ENCODE peak calls at places on chromosomes 4 and X, in five cellular contexts. One of them, this sample, is unnamed.

GRCh38 chr4:21118301-21118700 is 418.0 kb downstream of the PACRGL start:
- DNase-seq in AG10803: no peak
- DNase-seq in IMR-90: no peak
- DNase-seq in PC-3: no peak
- DNase-seq in heart left ventricle: no peak
- DNase-seq in this sample: no peak

GRCh38 chr4:54879576-54879975 is 221.8 kb downstream of the KIT start:
- DNase-seq in AG10803: peak
- DNase-seq in IMR-90: peak
- DNase-seq in PC-3: peak
- DNase-seq in heart left ventricle: no peak
- DNase-seq in this sample: peak

GRCh38 chr4:2716236-2716635 is 39.9 kb downstream of the TNIP2 start:
- DNase-seq in AG10803: no peak
- DNase-seq in IMR-90: no peak
- DNase-seq in PC-3: no peak
- DNase-seq in heart left ventricle: no peak
- DNase-seq in this sample: no peak

GRCh38 chr4:182073278-182073677 is 169.9 kb upstream of the TENM3 start:
- DNase-seq in AG10803: no peak
- DNase-seq in IMR-90: no peak
- DNase-seq in PC-3: no peak
- DNase-seq in heart left ventricle: no peak
- DNase-seq in this sample: no peak

GRCh38 chr4:174277433-174277832 is 6.0 kb downstream of the FBXO8 start:
- DNase-seq in AG10803: no peak
- DNase-seq in IMR-90: no peak
- DNase-seq in PC-3: no peak
- DNase-seq in heart left ventricle: no peak
- DNase-seq in this sample: no peak

GRCh38 chr4:2286904-2287593 is 25.1 kb upstream of the MXD4 start:
- DNase-seq in AG10803: no peak
- DNase-seq in IMR-90: peak
- DNase-seq in PC-3: no peak
- DNase-seq in heart left ventricle: no peak
- DNase-seq in this sample: no peak

GRCh38 chrX:21996872-21997271 is 35.3 kb upstream of the PHEX start:
- DNase-seq in AG10803: peak
- DNase-seq in IMR-90: peak
- DNase-seq in PC-3: peak
- DNase-seq in heart left ventricle: no peak
- DNase-seq in this sample: peak

GRCh38 chr4:163679189-163679588 is 184.7 kb downstream of the TMA16 start:
- DNase-seq in AG10803: no peak
- DNase-seq in IMR-90: peak
- DNase-seq in PC-3: peak
- DNase-seq in heart left ventricle: no peak
- DNase-seq in this sample: peak

GRCh38 chrX:13761606-13762005 is 27.1 kb downstream of the OFD1 start:
- DNase-seq in AG10803: no peak
- DNase-seq in IMR-90: peak
- DNase-seq in PC-3: no peak
- DNase-seq in heart left ventricle: no peak
- DNase-seq in this sample: no peak
- H3K4me3 ChIP-seq in AG10803: no peak
- H3K4me3 ChIP-seq in IMR-90: no peak
- H3K4me3 ChIP-seq in PC-3: no peak
- H3K4me3 ChIP-seq in heart left ventricle: no peak
- H3K4me3 ChIP-seq in this sample: no peak

DNA sequence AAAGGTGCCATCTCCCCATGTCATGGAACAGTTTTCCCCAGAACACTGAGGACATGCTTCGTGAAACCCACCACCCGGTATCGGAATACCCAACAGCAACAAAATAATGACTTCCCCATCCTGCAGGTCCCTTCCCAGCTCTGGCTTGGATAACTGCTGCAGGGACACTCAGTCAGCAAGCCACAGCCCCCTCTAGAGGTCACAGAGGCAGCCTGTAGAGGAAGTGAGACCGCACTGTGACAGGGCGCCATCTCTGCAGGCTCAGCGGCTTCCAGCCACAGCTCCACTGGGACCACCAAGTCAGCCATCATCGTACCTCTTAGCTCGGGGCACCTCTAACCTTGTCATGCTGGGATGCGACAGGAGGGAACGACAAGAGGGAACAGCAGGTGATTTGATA is 315.9 kb downstream of the LDB2 start:
- DNase-seq in AG10803: no peak
- DNase-seq in IMR-90: no peak
- DNase-seq in PC-3: no peak
- DNase-seq in heart left ventricle: no peak
- DNase-seq in this sample: no peak
- TF ChIP-seq CTCF in AG10803: no peak
- TF ChIP-seq CTCF in IMR-90: no peak
- TF ChIP-seq CTCF in PC-3: peak
- TF ChIP-seq CTCF in heart left ventricle: peak
- TF ChIP-seq CTCF in this sample: no peak

GRCh38 chr4:10006604-10007435 is 14.5 kb downstream of the SLC2A9 start:
- DNase-seq in AG10803: peak
- DNase-seq in IMR-90: no peak
- DNase-seq in PC-3: peak
- DNase-seq in heart left ventricle: no peak
- DNase-seq in this sample: peak
- H3K4me3 ChIP-seq in AG10803: no peak
- H3K4me3 ChIP-seq in IMR-90: no peak
- H3K4me3 ChIP-seq in PC-3: peak
- H3K4me3 ChIP-seq in heart left ventricle: no peak
- H3K4me3 ChIP-seq in this sample: no peak

DNA sequence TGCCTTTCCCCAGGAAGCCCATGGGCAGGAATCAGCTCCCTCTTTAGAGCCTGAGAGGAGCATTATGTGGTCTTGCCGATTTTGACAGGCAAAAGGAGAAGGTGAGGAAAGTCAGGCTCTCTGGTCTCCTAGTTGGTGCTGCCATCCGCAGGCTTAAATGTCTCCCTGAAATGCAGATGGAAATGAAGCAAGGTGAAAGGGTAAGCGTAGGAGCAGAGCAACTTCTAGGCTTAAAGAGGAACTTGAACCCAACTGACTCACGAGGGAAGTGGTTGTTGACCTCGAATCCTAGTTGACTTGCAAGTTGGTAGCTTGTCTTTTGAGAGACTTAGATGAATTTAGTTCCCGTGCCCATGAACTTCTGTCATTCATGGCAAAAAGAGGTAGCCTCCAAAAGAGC is 205.9 kb downstream of the PTTG2 start:
- DNase-seq in AG10803: no peak
- DNase-seq in IMR-90: no peak
- DNase-seq in PC-3: no peak
- DNase-seq in heart left ventricle: no peak
- DNase-seq in this sample: no peak
- TF ChIP-seq CTCF in AG10803: no peak
- TF ChIP-seq CTCF in IMR-90: no peak
- TF ChIP-seq CTCF in PC-3: peak
- TF ChIP-seq CTCF in heart left ventricle: no peak
- TF ChIP-seq CTCF in this sample: no peak

GRCh38 chr4:71006203-71006907 is 12.9 kb downstream of the DCK start:
- DNase-seq in AG10803: no peak
- DNase-seq in IMR-90: no peak
- DNase-seq in PC-3: no peak
- DNase-seq in heart left ventricle: no peak
- DNase-seq in this sample: no peak
- H3K4me3 ChIP-seq in AG10803: no peak
- H3K4me3 ChIP-seq in IMR-90: no peak
- H3K4me3 ChIP-seq in PC-3: no peak
- H3K4me3 ChIP-seq in heart left ventricle: peak
- H3K4me3 ChIP-seq in this sample: no peak

GRCh38 chr4:7847206-7847605 is 92.5 kb downstream of the AFAP1 start:
- DNase-seq in AG10803: no peak
- DNase-seq in IMR-90: no peak
- DNase-seq in PC-3: no peak
- DNase-seq in heart left ventricle: no peak
- DNase-seq in this sample: no peak

GRCh38 chr4:7842384-7843279 is 97.0 kb downstream of the AFAP1 start:
- DNase-seq in AG10803: peak
- DNase-seq in IMR-90: peak
- DNase-seq in PC-3: peak
- DNase-seq in heart left ventricle: peak
- DNase-seq in this sample: peak

GRCh38 chr4:7843831-7844230 is 95.8 kb downstream of the AFAP1 start:
- DNase-seq in AG10803: no peak
- DNase-seq in IMR-90: no peak
- DNase-seq in PC-3: peak
- DNase-seq in heart left ventricle: no peak
- DNase-seq in this sample: no peak

GRCh38 chr4:7844247-7844991 is 95.2 kb downstream of the AFAP1 start:
- DNase-seq in AG10803: peak
- DNase-seq in IMR-90: peak
- DNase-seq in PC-3: peak
- DNase-seq in heart left ventricle: peak
- DNase-seq in this sample: peak

DNA sequence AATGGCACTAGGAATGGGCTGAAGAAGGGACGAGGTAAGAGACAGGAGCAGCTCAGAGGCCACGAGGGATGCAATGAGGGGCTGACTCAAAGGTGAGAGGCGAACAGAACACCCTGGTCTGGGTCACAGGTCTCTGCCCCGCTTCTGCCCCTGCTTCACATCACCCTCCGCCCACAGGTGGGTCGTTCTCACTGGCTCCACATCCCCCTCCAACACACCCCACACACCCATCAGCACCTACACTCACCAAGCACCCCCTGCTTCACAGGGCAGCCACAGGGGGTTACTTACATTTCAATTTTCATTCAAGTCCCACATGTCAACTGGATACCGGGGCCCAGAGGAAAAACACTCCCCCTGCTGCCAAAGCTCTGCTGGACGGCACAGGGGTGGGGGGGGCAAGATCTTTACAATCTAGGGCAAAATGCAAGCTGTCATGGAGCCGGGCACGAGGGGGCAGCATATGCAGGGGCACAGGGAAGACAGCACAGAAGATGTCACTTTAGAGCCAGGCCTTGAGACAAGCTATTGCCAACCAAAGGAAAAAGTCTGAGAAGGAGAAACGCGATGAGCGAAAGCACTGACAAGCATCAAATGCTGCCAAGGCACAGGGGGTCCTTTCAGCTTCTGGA is 94.1 kb downstream of the AFAP1 start:
- DNase-seq in AG10803: no peak
- DNase-seq in IMR-90: no peak
- DNase-seq in PC-3: no peak
- DNase-seq in heart left ventricle: no peak
- DNase-seq in this sample: no peak
- TF ChIP-seq CTCF in AG10803: peak
- TF ChIP-seq CTCF in IMR-90: peak
- TF ChIP-seq CTCF in PC-3: no peak
- TF ChIP-seq CTCF in heart left ventricle: no peak
- TF ChIP-seq CTCF in this sample: peak

DNA sequence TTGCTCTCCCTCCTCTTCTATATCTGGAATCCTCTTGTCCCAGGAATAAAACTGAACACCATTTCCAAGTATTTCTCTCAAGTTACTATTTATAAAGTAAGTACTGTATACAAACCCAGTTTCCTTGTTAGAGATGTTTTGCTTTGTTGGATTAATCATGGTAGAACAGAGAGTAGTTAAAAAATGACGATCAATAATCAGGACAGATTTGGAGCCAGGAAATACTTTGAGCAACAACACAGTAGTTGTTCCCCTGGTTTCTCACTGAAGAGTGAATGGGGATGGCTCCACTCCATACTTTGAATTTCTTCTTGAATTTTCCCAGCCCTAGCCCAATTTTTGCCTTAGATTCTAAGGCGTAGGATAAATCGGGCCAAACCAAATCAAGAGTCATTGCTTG is 21.4 kb downstream of the MGST2 start:
- DNase-seq in AG10803: no peak
- DNase-seq in IMR-90: no peak
- DNase-seq in PC-3: no peak
- DNase-seq in heart left ventricle: no peak
- DNase-seq in this sample: no peak
- H3K4me3 ChIP-seq in AG10803: no peak
- H3K4me3 ChIP-seq in IMR-90: no peak
- H3K4me3 ChIP-seq in PC-3: no peak
- H3K4me3 ChIP-seq in heart left ventricle: no peak
- H3K4me3 ChIP-seq in this sample: no peak

GRCh38 chr4:125432078-125432477 is 117.3 kb downstream of the FAT4 start:
- DNase-seq in AG10803: peak
- DNase-seq in IMR-90: peak
- DNase-seq in PC-3: no peak
- DNase-seq in heart left ventricle: no peak
- DNase-seq in this sample: peak
- TF ChIP-seq CTCF in AG10803: no peak
- TF ChIP-seq CTCF in IMR-90: peak
- TF ChIP-seq CTCF in PC-3: no peak
- TF ChIP-seq CTCF in heart left ventricle: peak
- TF ChIP-seq CTCF in this sample: no peak

This sample was measured in astrocyte.